ENCODE peak calls at places on chromosomes 2 and 18, in four cellular contexts. E is fibroblast of pulmonary artery, L is upper lobe of right lung, F is foreskin fibroblast. K is an unnamed sample.

GRCh38 chr2:206647985-206648384 is 5.7 kb downstream of the FAM237A start:
- DNase-seq in E (peak), L (no peak), F (no peak), K (no peak)

GRCh38 chr2:112927745-112928144 is 16.8 kb downstream of the IL37 start:
- DNase-seq in E (no peak), L (no peak), F (no peak), K (no peak)

GRCh38 chr2:10471046-10471571 is 23.0 kb upstream of the ODC1 start:
- DNase-seq in E (no peak), L (peak), F (no peak), K (no peak)

GRCh38 chr2:19503915-19504314 is 145.5 kb upstream of the OSR1 start:
- DNase-seq in E (no peak), L (no peak), F (no peak), K (no peak)

GRCh38 chr2:108388045-108388444 is 10.3 kb downstream of the SULT1C4 start:
- DNase-seq in E (no peak), L (no peak), F (no peak), K (no peak)

GRCh38 chr2:129502781-129503180 is 476.7 kb upstream of the RAB6C start:
- DNase-seq in E (no peak), L (no peak), F (no peak), K (no peak)

GRCh38 chr18:3402962-3403585 is 46.9 kb upstream of the TGIF1 start:
- DNase-seq in E (peak), L (no peak), F (peak), K (peak)

GRCh38 chr18:79516441-79516931 is 120.8 kb downstream of the NFATC1 start:
- DNase-seq in E (no peak), L (peak), F (no peak), K (peak)

GRCh38 chr2:69012310-69013122 is 463 bp upstream of the ANTXR1 start:
- DNase-seq in E (peak), L (peak), F (peak), K (peak)

GRCh38 chr2:179695486-179695885 is 165.9 kb downstream of the ZNF385B start:
- DNase-seq in E (no peak), L (no peak), F (no peak), K (no peak)

GRCh38 chr18:45413180-45413836 is 202.0 kb upstream of the SLC14A2 start:
- DNase-seq in E (no peak), L (no peak), F (peak), K (no peak)

GRCh38 chr2:191297031-191297430 is 51.8 kb downstream of the MYO1B start:
- DNase-seq in E (no peak), L (no peak), F (no peak), K (no peak)

GRCh38 chr2:146523218-146523617 is 1321.6 kb upstream of the ACVR2A start:
- DNase-seq in E (peak), L (no peak), F (no peak), K (no peak)

GRCh38 chr18:29161429-29161828 is 984.5 kb upstream of the CDH2 start:
- DNase-seq in E (no peak), L (no peak), F (no peak), K (no peak)

GRCh38 chr2:23843051-23843976 is 83.6 kb downstream of the ATAD2B start:
- DNase-seq in E (peak), L (no peak), F (peak), K (no peak)

GRCh38 chr18:58534535-58535301 is 94.2 kb downstream of the ALPK2 start:
- DNase-seq in E (no peak), L (no peak), F (no peak), K (no peak)

GRCh38 chr2:98532761-98533160 is 75.6 kb downstream of the COA5 start:
- DNase-seq in E (no peak), L (no peak), F (no peak), K (no peak)

GRCh38 chr2:197952540-197953202 is 148.3 kb downstream of the PLCL1 start:
- DNase-seq in E (peak), L (no peak), F (no peak), K (no peak)

DNA sequence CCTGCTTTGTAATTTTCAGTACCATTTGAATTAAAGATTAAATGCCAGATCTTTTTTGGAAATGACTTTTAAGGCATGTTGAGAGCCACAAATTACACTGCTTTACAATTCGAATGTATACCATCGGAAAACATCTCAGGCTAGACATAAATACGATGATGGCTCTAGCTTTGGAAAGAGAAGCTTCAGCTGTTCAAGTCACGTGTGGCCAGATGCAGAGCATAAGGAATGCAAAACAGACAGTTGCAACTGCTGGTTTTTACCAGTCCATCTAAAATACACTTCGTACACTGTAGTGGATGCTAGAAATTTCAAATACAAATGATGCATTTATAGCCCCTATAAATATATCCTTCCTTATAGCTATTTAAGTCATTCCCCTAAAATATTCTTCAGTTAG is 8.0 kb downstream of the ZNF516 start:
- DNase-seq in E (peak), L (no peak), F (no peak), K (no peak)
- H3K4me3 ChIP-seq in E (no peak), L (no peak), F (peak), K (no peak)

GRCh38 chr2:161965994-161966393 is 108.0 kb downstream of the DPP4 start:
- DNase-seq in E (no peak), L (no peak), F (peak), K (no peak)
- H3K4me3 ChIP-seq in E (no peak), L (no peak), F (no peak), K (no peak)

GRCh38 chr18:37484893-37485834 is 80.4 kb downstream of the CELF4 start:
- DNase-seq in E (peak), L (no peak), F (peak), K (no peak)

GRCh38 chr18:37486848-37487247 is 78.8 kb downstream of the CELF4 start:
- DNase-seq in E (no peak), L (no peak), F (no peak), K (no peak)

GRCh38 chr18:37483221-37483971 is 82.2 kb downstream of the CELF4 start:
- DNase-seq in E (peak), L (no peak), F (peak), K (peak)

GRCh38 chr18:37482433-37482832 is 83.2 kb downstream of the CELF4 start:
- DNase-seq in E (no peak), L (no peak), F (no peak), K (no peak)

DNA sequence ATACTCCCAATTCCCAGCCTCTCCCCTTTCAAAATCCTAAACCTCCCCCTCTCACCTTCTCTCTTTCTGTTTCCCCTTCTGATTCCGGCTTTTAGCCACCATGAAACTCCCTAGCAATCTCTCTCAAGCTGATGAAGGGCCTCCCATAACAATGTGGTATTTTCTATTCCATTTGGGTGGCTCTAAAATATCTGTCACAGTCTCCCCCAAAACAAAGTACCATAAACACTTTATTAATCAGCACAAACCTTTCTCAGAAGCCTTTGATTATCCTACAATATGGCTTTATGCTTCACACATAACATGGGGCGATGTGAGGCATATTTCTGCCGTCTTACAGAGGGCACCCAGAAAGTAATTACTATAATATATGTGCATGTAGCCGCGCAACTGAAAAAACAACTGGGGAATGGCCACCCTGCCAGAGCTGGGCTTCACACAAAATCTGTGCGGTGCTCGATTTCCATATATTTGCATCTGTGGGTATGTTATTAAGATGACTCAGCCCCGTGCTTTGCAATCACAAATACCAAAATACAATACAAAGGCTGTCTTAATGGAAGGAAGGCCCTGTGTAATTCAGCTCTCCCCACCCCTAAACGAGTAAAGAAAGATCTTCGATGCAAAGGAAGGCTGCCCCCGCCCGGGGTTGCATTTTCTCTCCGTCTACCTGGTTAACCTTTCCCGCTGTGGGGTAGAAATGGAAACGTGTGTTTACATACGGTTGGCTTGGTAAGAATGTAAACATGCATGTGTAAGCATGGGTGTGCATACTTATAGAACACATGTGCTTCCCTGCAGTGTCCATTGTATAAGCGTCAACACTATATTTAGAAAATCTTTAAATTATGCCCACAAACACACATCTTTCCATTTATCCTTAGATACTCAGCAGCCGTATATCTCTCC is 81.4 kb downstream of the CELF4 start:
- DNase-seq in E (no peak), L (no peak), F (no peak), K (no peak)
- H3K4me3 ChIP-seq in E (no peak), L (no peak), F (no peak), K (no peak)

GRCh38 chr2:96527052-96527964 is 9.2 kb upstream of the ARID5A start:
- DNase-seq in E (peak), L (peak), F (no peak), K (no peak)

GRCh38 chr2:96527990-96528679 is 8.4 kb upstream of the ARID5A start:
- DNase-seq in E (peak), L (peak), F (peak), K (no peak)

GRCh38 chr2:96525211-96525507 is 11.4 kb upstream of the ARID5A start:
- DNase-seq in E (no peak), L (peak), F (no peak), K (no peak)

GRCh38 chr2:96526101-96526591 is 10.4 kb upstream of the ARID5A start:
- DNase-seq in E (no peak), L (peak), F (no peak), K (no peak)

GRCh38 chr2:96526615-96527014 is 9.9 kb upstream of the ARID5A start:
- DNase-seq in E (no peak), L (peak), F (no peak), K (no peak)
- H3K4me3 ChIP-seq in E (no peak), L (no peak), F (no peak), K (no peak)

GRCh38 chr18:10131036-10131774 is 217.4 kb downstream of the VAPA start:
- DNase-seq in E (no peak), L (no peak), F (no peak), K (peak)

GRCh38 chr18:10134204-10134603 is 220.4 kb downstream of the VAPA start:
- DNase-seq in E (no peak), L (no peak), F (no peak), K (no peak)

GRCh38 chr18:10130626-10131025 is 216.8 kb downstream of the VAPA start:
- DNase-seq in E (peak), L (no peak), F (no peak), K (no peak)

GRCh38 chr18:10133516-10133915 is 219.7 kb downstream of the VAPA start:
- DNase-seq in E (no peak), L (no peak), F (no peak), K (no peak)

GRCh38 chr18:10131783-10132381 is 218.1 kb downstream of the VAPA start:
- DNase-seq in E (no peak), L (peak), F (no peak), K (no peak)
- H3K4me3 ChIP-seq in E (no peak), L (peak), F (no peak), K (no peak)

GRCh38 chr2:2877427-2877826 is 500.2 kb downstream of the EIPR1 start:
- DNase-seq in E (no peak), L (no peak), F (no peak), K (no peak)

GRCh38 chr2:2879071-2879470 is 498.5 kb downstream of the EIPR1 start:
- DNase-seq in E (no peak), L (no peak), F (no peak), K (no peak)

GRCh38 chr2:2881507-2881906 is 496.1 kb downstream of the EIPR1 start:
- DNase-seq in E (no peak), L (no peak), F (no peak), K (no peak)

GRCh38 chr2:2880938-2881337 is 496.7 kb downstream of the EIPR1 start:
- DNase-seq in E (no peak), L (no peak), F (no peak), K (no peak)

GRCh38 chr2:2879776-2880175 is 497.8 kb downstream of the EIPR1 start:
- DNase-seq in E (no peak), L (no peak), F (no peak), K (no peak)
- H3K4me3 ChIP-seq in E (no peak), L (no peak), F (no peak), K (no peak)

DNA sequence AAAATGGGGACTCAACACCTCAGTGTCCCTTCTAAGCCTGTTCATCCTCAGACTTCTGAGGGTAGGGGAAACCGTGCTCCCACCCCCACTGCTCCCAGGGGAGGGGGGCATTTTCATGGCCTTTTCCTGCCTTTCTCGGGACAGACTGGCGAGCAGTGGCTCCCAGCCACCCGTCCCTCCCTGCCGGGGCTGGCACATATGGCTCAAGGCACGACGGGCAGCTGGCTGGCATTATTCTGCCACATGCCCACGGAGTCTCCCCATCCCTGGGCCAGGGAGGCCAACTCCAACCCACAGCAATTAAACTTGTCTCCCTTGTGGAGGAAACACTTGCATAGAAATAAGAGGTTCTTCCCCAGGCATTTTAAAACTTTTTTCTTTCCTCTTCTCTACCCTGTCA is 148.5 kb upstream of the CBLN2 start:
- DNase-seq in E (no peak), L (no peak), F (no peak), K (no peak)
- H3K4me3 ChIP-seq in E (no peak), L (peak), F (no peak), K (no peak)

K was measured in Jurkat, Clone E6-1.